ENCODE peak calls at places on chromosomes 2 and 18, in six cellular contexts. T is psoas muscle; L is Panc1; E is IMR-90; G is NCI-H82; Q is effector memory CD8-positive, alpha-beta T cell. R is an unnamed sample.

GRCh38 chr2:20617081-20617575 is 33.8 kb downstream of the HS1BP3 start:
- DNase-seq in T (peak), L (no peak), E (no peak), G (peak), Q (no peak), R (no peak)

GRCh38 chr2:213353419-213353818 is 69.2 kb downstream of the SPAG16 start:
- DNase-seq in T (no peak), L (no peak), E (no peak), G (no peak), Q (no peak), R (no peak)

GRCh38 chr18:48975817-48976649 is 25.3 kb upstream of the SMAD7 start:
- DNase-seq in T (peak), L (no peak), E (peak), G (peak), Q (peak), R (no peak)

GRCh38 chr18:2657788-2658458 is 2.4 kb downstream of the SMCHD1 start:
- DNase-seq in T (no peak), L (no peak), E (peak), G (peak), Q (no peak), R (peak)

GRCh38 chr2:39696838-39697237 is 31.1 kb downstream of the TMEM178A start:
- DNase-seq in T (no peak), L (peak), E (peak), G (peak), Q (no peak), R (no peak)

GRCh38 chr18:39105095-39105494 is 1539.5 kb upstream of the CELF4 start:
- DNase-seq in T (no peak), L (no peak), E (no peak), G (peak), Q (no peak), R (no peak)

GRCh38 chr2:9420495-9420894 is 2.8 kb downstream of the ITGB1BP1 start:
- DNase-seq in T (no peak), L (no peak), E (no peak), G (no peak), Q (no peak), R (no peak)

GRCh38 chr2:96906719-96907404 is 37.0 kb upstream of the SEMA4C start:
- DNase-seq in T (peak), L (no peak), E (no peak), G (no peak), Q (no peak), R (no peak)

GRCh38 chr2:62474173-62474572 is 31.8 kb downstream of the TMEM17 start:
- DNase-seq in T (no peak), L (no peak), E (no peak), G (no peak), Q (no peak), R (no peak)

GRCh38 chr2:1628893-1629292 is 115.4 kb downstream of the PXDN start:
- DNase-seq in T (no peak), L (no peak), E (peak), G (no peak), Q (no peak), R (no peak)

R was measured in KG1.